ENCODE peak calls at places on chromosomes 2 and 18, in four cellular contexts. X is K562, T is WTC11, I is HepG2. H is an unnamed sample.

GRCh38 chr2:24571828-24572442 is 80.9 kb downstream of the NCOA1 start:
- DNase-seq in X (no peak), T (no peak), I (no peak), H (no peak)

GRCh38 chr18:76522551-76522950 is 27.5 kb upstream of the ZNF516 start:
- DNase-seq in X (no peak), T (no peak), I (no peak), H (no peak)

GRCh38 chr2:169659314-169659713 is 34.9 kb downstream of the CFAP210 start:
- DNase-seq in X (no peak), T (no peak), I (no peak), H (peak)

GRCh38 chr18:55586841-55587240 is 1.2 kb downstream of the TCF4 start:
- DNase-seq in X (no peak), T (no peak), I (no peak), H (no peak)

GRCh38 chr2:26605969-26606846 is 35.0 kb downstream of the CIB4 start:
- DNase-seq in X (no peak), T (no peak), I (no peak), H (no peak)

GRCh38 chr18:62788111-62788510 is 72.8 kb downstream of the PHLPP1 start:
- DNase-seq in X (no peak), T (no peak), I (no peak), H (no peak)

GRCh38 chr2:202039278-202040100 is 5.8 kb downstream of the FZD7 start:
- DNase-seq in X (no peak), T (no peak), I (no peak), H (no peak)

GRCh38 chr2:234754126-234754525 is 197.7 kb upstream of the SH3BP4 start:
- DNase-seq in X (no peak), T (no peak), I (no peak), H (no peak)

GRCh38 chr18:49681387-49681786 is 119.5 kb downstream of the LIPG start:
- DNase-seq in X (no peak), T (no peak), I (peak), H (no peak)

GRCh38 chr2:109341904-109342303 is 212.9 kb downstream of the SH3RF3 start:
- DNase-seq in X (no peak), T (no peak), I (no peak), H (no peak)

GRCh38 chr2:149994057-149994728 is 406.6 kb upstream of the MMADHC start:
- DNase-seq in X (no peak), T (no peak), I (peak), H (no peak)

GRCh38 chr2:207110730-207111129 is 55.0 kb downstream of the KLF7 start:
- DNase-seq in X (no peak), T (no peak), I (no peak), H (no peak)

GRCh38 chr2:241620419-241620769 is 16.6 kb downstream of the THAP4 start:
- DNase-seq in X (no peak), T (no peak), I (no peak), H (no peak)

GRCh38 chr2:54859997-54860701 is 136.7 kb downstream of the EML6 start:
- DNase-seq in X (no peak), T (no peak), I (no peak), H (no peak)

GRCh38 chr2:71611781-71612545 is 158.6 kb downstream of the DYSF start:
- DNase-seq in X (no peak), T (peak), I (no peak), H (no peak)

GRCh38 chr2:238936162-238937052 is 88.5 kb downstream of the TWIST2 start:
- DNase-seq in X (no peak), T (no peak), I (no peak), H (no peak)

GRCh38 chr2:196259507-196260481 is 88.4 kb upstream of the STK17B start:
- DNase-seq in X (peak), T (no peak), I (peak), H (no peak)
- TF ChIP-seq CREM in X (peak), T (no peak), I (no peak), H (no peak)

DNA sequence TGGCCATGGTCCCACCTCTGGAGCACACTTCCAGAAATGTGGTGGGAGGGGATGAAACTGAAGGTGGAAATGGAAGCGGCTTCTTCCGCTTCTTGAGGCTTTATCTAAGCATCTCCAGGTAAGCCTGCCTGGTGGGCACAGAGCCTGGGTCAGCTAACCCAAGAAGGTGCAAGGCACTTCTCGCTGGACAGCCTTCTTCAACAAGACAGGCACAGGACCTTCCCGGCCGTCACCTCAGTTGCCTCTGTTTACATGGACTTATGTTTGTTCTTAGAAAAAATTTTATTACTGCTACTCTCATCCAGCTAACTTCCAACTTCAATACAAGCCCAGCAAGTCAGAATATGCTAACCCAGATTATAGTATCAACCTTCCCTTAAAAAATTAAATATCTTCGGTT is 51.9 kb downstream of the SRD5A2 start:
- DNase-seq in X (no peak), T (no peak), I (no peak), H (no peak)
- TF ChIP-seq CREM in X (no peak), T (no peak), I (no peak), H (no peak)

GRCh38 chr2:183416741-183417140 is 292.5 kb downstream of the NUP35 start:
- DNase-seq in X (no peak), T (peak), I (no peak), H (no peak)
- TF ChIP-seq CREM in X (no peak), T (no peak), I (no peak), H (no peak)

DNA sequence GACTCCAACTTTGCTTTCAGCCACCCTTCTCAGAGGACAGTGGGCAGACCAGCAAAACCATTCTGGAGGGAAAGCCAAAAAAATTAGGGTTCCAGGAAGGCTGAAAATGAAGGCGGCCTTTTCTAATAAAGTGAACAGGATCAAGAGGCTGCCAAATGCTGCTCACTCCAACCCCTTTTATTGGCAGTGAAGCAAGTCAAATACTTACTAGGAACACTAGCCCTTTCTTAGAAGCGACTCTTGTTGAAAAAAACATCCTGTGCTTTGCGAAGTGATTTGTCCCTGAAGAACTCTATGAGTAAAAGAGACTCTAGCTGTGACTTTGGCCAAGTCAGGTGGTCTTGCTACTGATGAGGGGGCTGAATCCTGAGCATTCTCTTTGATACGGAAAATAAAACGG is 83.7 kb upstream of the CYP1B1 start:
- DNase-seq in X (no peak), T (no peak), I (no peak), H (no peak)
- TF ChIP-seq CREM in X (no peak), T (no peak), I (no peak), H (no peak)

H was measured in GM12878.